ENCODE peak calls at places on chromosomes 2 and 18, in eight cellular contexts. K is astrocyte of the spinal cord; R is IMR-90; M is AG04449; D is left lung; X is A549; J is activated CD8-positive, alpha-beta T cell treated with anti-CD3 and anti-CD28 coated beads for 36 hours; O is astrocyte of the cerebellum. T is an unnamed sample.

GRCh38 chr2:23293063-23293462 is 91.9 kb upstream of the KLHL29 start:
- DNase-seq in X (no peak), O (peak; percentile 2), K (no peak), M (no peak), J (no peak), D (no peak), R (no peak), T (peak; percentile 35)

GRCh38 chr2:160028431-160029269 is 33.8 kb downstream of the PLA2R1 start:
- DNase-seq in R (peak; percentile 58), X (no peak), D (no peak), M (peak; percentile 19), K (peak; percentile 14), J (no peak), O (peak; percentile 15), T (no peak)

GRCh38 chr18:58605027-58606020 is 23.6 kb downstream of the ALPK2 start:
- DNase-seq in D (no peak), M (no peak), O (peak; percentile 73), R (peak; percentile 87), X (no peak), K (peak; percentile 87), J (peak; percentile 80), T (no peak)

GRCh38 chr18:11906926-11907874 is 917 bp downstream of the MPPE1 start:
- DNase-seq in X (no peak), D (no peak), M (no peak), R (no peak), J (peak; percentile 30), O (no peak), K (no peak), T (no peak)

GRCh38 chr2:160252278-160252887 is 52.3 kb upstream of the ITGB6 start:
- DNase-seq in M (no peak), O (peak; percentile 29), D (no peak), K (peak; percentile 68), R (peak; percentile 44), J (no peak), X (peak; percentile 56), T (peak; percentile 54)

GRCh38 chr2:234840336-234840735 is 111.5 kb upstream of the SH3BP4 start:
- DNase-seq in X (peak; percentile 53), K (peak; percentile 99), J (no peak), O (peak; percentile 98), R (peak; percentile 99), D (no peak), M (peak; percentile 83), T (peak; percentile 94)

GRCh38 chr18:69490072-69490471 is 89.4 kb downstream of the DOK6 start:
- DNase-seq in X (no peak), K (no peak), O (no peak), R (no peak), M (no peak), J (no peak), D (no peak), T (peak; percentile 11)

GRCh38 chr2:14239605-14240004 is 392.9 kb upstream of the LRATD1 start:
- DNase-seq in O (no peak), D (no peak), K (no peak), X (no peak), J (no peak), R (no peak), M (no peak), T (no peak)

GRCh38 chr2:55862673-55863390 is 60.8 kb downstream of the EFEMP1 start:
- DNase-seq in J (no peak), K (peak; percentile 99), O (peak; percentile 99), R (peak; percentile 100), M (peak; percentile 100), X (peak; percentile 53), D (no peak), T (peak; percentile 22)

GRCh38 chr2:95270541-95271081 is 3.6 kb upstream of the PROM2 start:
- DNase-seq in M (no peak), J (no peak), R (no peak), K (no peak), O (no peak), D (peak; percentile 51), X (no peak), T (no peak)

GRCh38 chr2:32977228-32977758 is 30.5 kb downstream of the LTBP1 start:
- DNase-seq in J (no peak), X (no peak), R (no peak), D (no peak), K (peak; percentile 1), M (no peak), O (no peak), T (no peak)

GRCh38 chr2:55590810-55591440 is 26.5 kb downstream of the PPP4R3B start:
- DNase-seq in M (peak; percentile 5), J (no peak), D (no peak), R (peak; percentile 60), O (no peak), K (peak; percentile 43), X (peak; percentile 24), T (peak; percentile 71)

DNA sequence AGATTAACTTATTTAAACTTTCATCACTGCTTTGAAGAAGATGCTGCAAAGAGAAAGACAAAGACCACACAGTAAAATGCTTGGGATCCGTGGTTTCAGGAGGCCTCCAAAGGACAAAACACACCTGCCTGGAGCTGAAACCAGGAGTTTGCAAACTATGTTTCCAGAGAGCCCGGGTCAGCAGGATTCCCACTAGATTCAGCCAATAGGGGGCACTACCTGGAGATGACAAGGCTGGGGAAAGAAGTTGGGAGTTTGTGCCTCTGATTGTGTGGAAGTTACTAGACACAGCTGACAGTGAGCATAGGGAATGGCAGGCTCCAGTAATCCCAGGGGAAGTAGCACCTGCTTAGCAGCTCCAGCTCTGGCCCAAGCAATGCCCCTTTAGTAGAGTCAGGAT is 169.0 kb upstream of the TRIB2 start:
- DNase-seq in D (no peak), M (no peak), X (no peak), K (no peak), O (no peak), R (no peak), J (no peak), T (no peak)
- TF ChIP-seq CTCF in D (no peak), M (no peak), X (no peak), K (no peak), O (no peak), R (no peak), J (no peak), T (peak; percentile 28)

DNA sequence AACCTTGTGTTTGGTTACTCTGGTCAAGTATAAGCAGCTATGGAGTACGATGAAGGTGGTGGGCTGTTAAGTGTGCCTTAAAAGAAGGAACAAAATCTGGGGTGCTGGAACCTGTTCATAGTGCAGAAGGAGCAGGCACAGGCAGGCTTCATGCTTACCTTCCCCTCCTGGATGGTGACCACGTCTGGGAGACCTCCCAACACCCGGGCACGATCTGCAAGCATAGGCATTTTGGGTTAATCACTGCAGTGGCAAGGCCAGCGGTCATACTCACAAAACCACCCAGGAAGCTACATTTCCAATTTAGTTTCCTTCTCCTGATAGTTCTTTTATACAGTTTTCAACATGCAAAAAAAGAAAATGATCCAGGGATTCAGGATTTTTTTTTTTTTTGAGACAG is 58.7 kb upstream of the LPIN2 start:
- DNase-seq in J (no peak), K (no peak), X (no peak), D (no peak), M (no peak), O (no peak), R (no peak), T (no peak)
- TF ChIP-seq CTCF in J (no peak), K (no peak), X (no peak), D (no peak), M (no peak), O (no peak), R (no peak), T (no peak)

DNA sequence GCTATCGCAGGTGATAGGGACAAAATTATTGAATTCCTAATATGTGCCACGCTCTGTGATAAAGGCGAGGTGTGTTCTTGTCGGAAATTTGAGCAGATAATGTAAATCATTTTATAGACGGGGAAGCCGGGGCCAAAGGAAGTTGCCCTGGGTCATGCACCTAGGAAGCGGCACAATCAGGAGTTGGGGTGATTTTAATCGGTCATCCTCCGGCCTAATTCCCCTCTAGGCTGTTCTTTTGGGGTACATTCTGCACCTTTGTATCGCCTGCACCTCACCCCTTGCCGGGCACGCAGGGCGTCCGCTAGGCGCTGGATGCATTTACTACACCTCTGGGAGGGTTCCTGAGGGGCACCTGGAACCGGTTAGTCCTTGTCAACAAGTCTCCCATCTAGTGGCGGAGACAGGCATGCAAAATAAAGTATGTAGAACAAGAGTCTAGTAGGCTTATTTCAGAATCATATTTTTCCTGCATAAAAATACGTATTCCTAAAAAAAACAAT is 605 bp upstream of the TEX261 start:
- DNase-seq in M (no peak), O (peak; percentile 19), X (peak; percentile 80), J (peak; percentile 71), R (peak; percentile 17), D (no peak), K (peak; percentile 23), T (peak; percentile 61)
- TF ChIP-seq CTCF in M (peak; percentile 29), O (peak; percentile 54), X (peak; percentile 46), J (peak; percentile 45), R (peak; percentile 27), D (no peak), K (peak; percentile 39), T (peak; percentile 49)

DNA sequence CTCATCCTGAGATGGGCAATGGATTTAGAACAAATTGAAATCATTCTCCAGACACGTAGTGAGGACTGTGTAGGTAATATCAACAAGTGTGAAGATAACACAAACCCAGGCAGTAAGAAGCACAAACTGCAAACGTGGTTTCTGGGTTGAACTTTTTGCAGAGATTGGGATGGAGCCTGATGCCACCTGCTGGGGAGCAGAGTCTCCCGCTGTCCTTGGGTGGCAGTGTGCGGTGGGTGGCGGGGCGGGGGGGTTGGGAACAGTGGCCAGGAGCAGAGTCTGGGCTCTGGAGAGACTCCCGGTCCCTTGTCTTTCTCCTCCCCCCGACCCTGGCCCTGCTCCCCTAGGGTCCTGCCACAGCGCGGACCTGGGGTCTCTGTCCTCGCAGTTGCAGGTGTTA is 19.5 kb downstream of the TRAF3IP1 start:
- DNase-seq in D (peak; percentile 55), J (peak; percentile 30), O (no peak), R (no peak), K (no peak), M (no peak), X (peak; percentile 29), T (no peak)
- TF ChIP-seq CTCF in D (no peak), J (no peak), O (no peak), R (no peak), K (no peak), M (no peak), X (peak; percentile 46), T (no peak)

GRCh38 chr2:214215107-214215506 is 195.7 kb upstream of the VWC2L start:
- DNase-seq in J (no peak), M (no peak), R (no peak), K (no peak), D (no peak), O (no peak), X (no peak), T (no peak)
- TF ChIP-seq CTCF in J (no peak), M (no peak), R (no peak), K (no peak), D (no peak), O (no peak), X (no peak), T (no peak)

GRCh38 chr2:49335546-49335945 is 181.2 kb upstream of the FSHR start:
- DNase-seq in X (no peak), J (no peak), O (no peak), R (no peak), M (no peak), D (no peak), K (no peak), T (no peak)

GRCh38 chr2:49332415-49332814 is 178.1 kb upstream of the FSHR start:
- DNase-seq in K (no peak), M (no peak), O (peak; percentile 0), X (no peak), R (no peak), D (no peak), J (no peak), T (no peak)
- TF ChIP-seq CTCF in K (no peak), M (no peak), O (no peak), X (no peak), R (peak; percentile 20), D (no peak), J (no peak), T (peak; percentile 9)

GRCh38 chr2:190328748-190329147 is 9.1 kb upstream of the HIBCH start:
- DNase-seq in J (no peak), D (no peak), R (peak; percentile 33), O (no peak), X (no peak), K (peak; percentile 13), M (no peak), T (no peak)
- TF ChIP-seq CTCF in J (no peak), D (no peak), R (peak; percentile 36), O (no peak), X (peak; percentile 49), K (peak; percentile 21), M (no peak), T (peak; percentile 39)

T was measured in A673.